ENCODE peak calls at places on chromosomes 16 and 17, in nine cellular contexts. W is SK-N-SH, A is PC-9, Z is lower leg skin, Q is body of pancreas, S is OCI-LY7, N is mucosa of descending colon, U is prostate gland, V is cardiac muscle cell. L is an unnamed sample.

GRCh38 chr17:17752822-17753448 is 71.7 kb downstream of the RAI1 start:
- DNase-seq in Z (no peak), S (peak), A (peak), W (no peak), U (no peak), V (no peak), Q (no peak), N (no peak), L (no peak)

GRCh38 chr16:67277294-67277998 is 1.9 kb upstream of the PLEKHG4 start:
- DNase-seq in U (no peak), W (no peak), Q (no peak), A (peak), Z (no peak), V (peak), N (peak), S (no peak), L (peak)

GRCh38 chr17:51585514-51586104 is 325.3 kb downstream of the UTP18 start:
- DNase-seq in N (no peak), W (peak), V (no peak), U (peak), A (no peak), Z (no peak), S (no peak), Q (peak), L (no peak)

GRCh38 chr16:4176794-4177438 is 60.7 kb upstream of the ADCY9 start:
- DNase-seq in A (peak), W (no peak), Q (no peak), Z (no peak), U (no peak), S (peak), V (peak), N (no peak), L (peak)

GRCh38 chr16:8931864-8932263 is 31.8 kb downstream of the USP7 start:
- DNase-seq in Q (peak), W (no peak), A (no peak), S (peak), U (peak), Z (no peak), V (peak), N (peak), L (peak)

GRCh38 chr16:84048871-84049270 is 6.3 kb upstream of the SLC38A8 start:
- DNase-seq in N (no peak), V (no peak), Q (peak), A (no peak), S (no peak), W (no peak), U (no peak), Z (no peak), L (no peak)

GRCh38 chr17:74569392-74570003 is 2.2 kb upstream of the CD300H start:
- DNase-seq in V (peak), N (no peak), Q (peak), S (no peak), Z (no peak), U (no peak), W (no peak), A (peak), L (peak)

GRCh38 chr16:10548404-10548803 is 32.0 kb downstream of the EMP2 start:
- DNase-seq in N (no peak), Z (no peak), A (no peak), U (no peak), Q (no peak), V (no peak), W (no peak), S (no peak), L (no peak)

GRCh38 chr17:80968602-80969029 is 23.0 kb upstream of the CHMP6 start:
- DNase-seq in Q (no peak), W (peak), N (peak), A (no peak), S (no peak), U (no peak), Z (no peak), V (peak), L (no peak)

GRCh38 chr17:64177346-64178010 is 47.5 kb upstream of the ERN1 start:
- DNase-seq in S (no peak), U (no peak), A (no peak), W (no peak), Q (no peak), V (no peak), Z (no peak), N (no peak), L (no peak)

GRCh38 chr17:9817086-9817485 is 4.8 kb downstream of the GSG1L2 start:
- DNase-seq in V (peak), N (no peak), U (peak), Z (no peak), W (peak), Q (peak), A (no peak), S (no peak), L (peak)

GRCh38 chr17:48577946-48578615 is at the start of gene HOXB4:
- DNase-seq in N (peak), Q (no peak), V (no peak), U (no peak), S (peak), Z (peak), A (no peak), W (no peak), L (peak)

GRCh38 chr16:65909310-65910050 is 457.0 kb upstream of the CDH5 start:
- DNase-seq in A (no peak), Q (no peak), Z (no peak), U (no peak), W (no peak), V (peak), S (peak), N (no peak), L (no peak)

GRCh38 chr17:79685121-79685520 is 45.6 kb upstream of the ENPP7 start:
- DNase-seq in V (no peak), S (no peak), W (no peak), N (no peak), Q (no peak), A (no peak), U (no peak), Z (no peak), L (no peak)

GRCh38 chr17:9002610-9003354 is 18.5 kb upstream of the NTN1 start:
- DNase-seq in N (peak), Q (peak), S (no peak), A (no peak), Z (peak), V (peak), W (peak), U (peak), L (no peak)

GRCh38 chr17:29140631-29141483 is 39.3 kb downstream of the MYO18A start:
- DNase-seq in S (peak), W (peak), U (no peak), V (peak), A (peak), Z (no peak), N (no peak), Q (no peak), L (no peak)

GRCh38 chr17:1577186-1577585 is 14.6 kb upstream of the PITPNA start:
- DNase-seq in A (no peak), V (peak), Q (peak), Z (peak), N (peak), U (peak), S (no peak), W (no peak), L (peak)

GRCh38 chr17:55273579-55274370 is 9.0 kb downstream of the HLF start:
- DNase-seq in Z (no peak), N (peak), W (peak), A (no peak), S (no peak), Q (peak), V (no peak), U (peak), L (no peak)

GRCh38 chr17:47883589-47884426 is 12.2 kb upstream of the SP2 start:
- DNase-seq in U (peak), S (no peak), Q (no peak), A (peak), Z (no peak), W (no peak), V (no peak), N (no peak), L (no peak)

GRCh38 chr16:85062303-85062702 is 34.7 kb downstream of the KIAA0513 start:
- DNase-seq in W (no peak), V (no peak), U (no peak), N (no peak), S (no peak), Q (no peak), A (no peak), Z (no peak), L (no peak)

GRCh38 chr17:74864866-74865395 is 5.2 kb upstream of the GRIN2C start:
- DNase-seq in A (peak), V (peak), S (peak), Z (peak), U (peak), Q (peak), W (peak), N (peak), L (peak)

GRCh38 chr16:55645986-55646385 is 9.8 kb upstream of the SLC6A2 start:
- DNase-seq in U (no peak), N (no peak), Z (peak), S (no peak), V (no peak), Q (no peak), W (no peak), A (no peak), L (no peak)

GRCh38 chr17:10741416-10742140 is 11.8 kb upstream of the TMEM220 start:
- DNase-seq in S (no peak), V (no peak), Q (no peak), W (no peak), A (no peak), U (no peak), N (no peak), Z (peak), L (no peak)

GRCh38 chr17:52383493-52384100 is 225.1 kb upstream of the CA10 start:
- DNase-seq in V (peak), U (peak), S (peak), W (peak), A (peak), Q (peak), Z (no peak), N (no peak), L (peak)

GRCh38 chr16:48161906-48162305 is 6.1 kb upstream of the ABCC12 start:
- DNase-seq in S (no peak), V (no peak), U (no peak), A (no peak), N (no peak), W (no peak), Q (no peak), Z (no peak), L (no peak)

GRCh38 chr16:27232061-27232841 is 28.9 kb downstream of the KDM8 start:
- DNase-seq in U (no peak), N (peak), S (peak), Z (no peak), A (no peak), W (no peak), V (no peak), Q (no peak), L (no peak)

GRCh38 chr16:71883849-71884638 is at the start of gene ZNF821:
- DNase-seq in U (peak), V (peak), W (peak), S (peak), Q (peak), N (peak), Z (peak), A (no peak), L (peak)

GRCh38 chr17:62720126-62720850 is 87.8 kb downstream of the MARCHF10 start:
- DNase-seq in S (no peak), W (no peak), N (no peak), U (no peak), Z (no peak), Q (no peak), V (no peak), A (peak), L (no peak)

GRCh38 chr17:66678827-66679226 is 156.1 kb upstream of the CACNG5 start:
- DNase-seq in V (no peak), Q (no peak), U (no peak), Z (no peak), W (no peak), S (no peak), N (no peak), A (no peak), L (no peak)

GRCh38 chr16:69930117-69930776 is 20.9 kb upstream of the CLEC18A start:
- DNase-seq in S (peak), U (peak), Z (no peak), N (peak), A (no peak), W (peak), Q (peak), V (peak), L (peak)

GRCh38 chr16:85238233-85238647 is 126.0 kb upstream of the CIBAR2 start:
- DNase-seq in U (no peak), V (peak), Z (peak), W (peak), Q (no peak), A (no peak), S (no peak), N (peak), L (peak)

GRCh38 chr17:11899494-11899893 is 97.8 kb downstream of the ZNF18 start:
- DNase-seq in N (no peak), W (peak), Z (no peak), A (no peak), V (peak), U (no peak), S (no peak), Q (no peak), L (no peak)

GRCh38 chr16:66549284-66550131 is at the start of gene TK2:
- DNase-seq in W (peak), N (peak), S (peak), U (peak), A (no peak), V (peak), Q (peak), Z (peak), L (peak)

GRCh38 chr16:19288872-19289799 is 3.6 kb downstream of the CLEC19A start:
- DNase-seq in U (no peak), Z (no peak), Q (no peak), A (no peak), S (no peak), N (no peak), V (no peak), W (no peak), L (no peak)

GRCh38 chr17:42520540-42520951 is 15.5 kb upstream of the NAGLU start:
- DNase-seq in Z (no peak), U (no peak), V (no peak), W (no peak), N (peak), Q (no peak), S (peak), A (no peak), L (no peak)
- H3K4me3 ChIP-seq in Z (no peak), U (no peak), V (no peak), W (peak), N (no peak), Q (no peak), S (no peak), A (no peak), L (no peak)

DNA sequence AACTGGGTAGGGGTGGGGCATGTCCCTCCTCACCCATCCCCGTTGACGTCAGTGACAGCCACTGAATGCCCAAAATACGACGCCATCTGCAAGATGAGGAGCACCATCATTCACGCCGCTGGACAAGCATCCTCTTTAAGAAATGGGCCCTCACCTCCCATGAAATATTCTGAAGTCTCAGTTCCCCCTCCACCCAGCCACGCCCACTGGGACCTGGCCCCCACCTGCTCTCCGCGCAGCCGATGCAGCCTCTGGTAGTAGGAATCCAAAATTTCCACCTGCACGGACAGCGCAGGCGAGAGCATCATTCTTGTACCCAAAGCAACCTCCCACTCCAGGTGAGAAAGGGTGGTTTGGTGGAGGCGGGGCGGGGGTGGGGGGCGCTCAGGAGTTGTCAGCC is 5.6 kb downstream of the ITGA2B start:
- DNase-seq in N (no peak), S (no peak), Z (no peak), V (no peak), U (no peak), A (no peak), Q (no peak), W (no peak), L (no peak)
- TF ChIP-seq CTCF in N (no peak), S (no peak), Z (no peak), V (no peak), U (no peak), A (no peak), Q (no peak), W (no peak), L (no peak)

GRCh38 chr16:1974157-1975070 is 2.6 kb downstream of the TBL3 start:
- DNase-seq in V (no peak), Q (no peak), A (no peak), W (no peak), U (no peak), Z (no peak), N (peak), S (no peak), L (no peak)
- H3K4me3 ChIP-seq in V (no peak), Q (no peak), A (no peak), W (no peak), U (no peak), Z (no peak), N (no peak), S (no peak), L (no peak)

GRCh38 chr17:20010099-20010863 is 1.1 kb downstream of the SPECC1 start:
- DNase-seq in V (peak), A (peak), S (no peak), W (peak), Q (peak), U (peak), Z (no peak), N (no peak), L (peak)
- TF ChIP-seq CTCF in V (peak), A (peak), S (peak), W (peak), Q (peak), U (peak), Z (no peak), N (no peak), L (peak)

GRCh38 chr17:36657763-36658490 is 56.5 kb downstream of the MRM1 start:
- DNase-seq in A (no peak), Z (no peak), S (no peak), V (peak), Q (no peak), N (peak), U (no peak), W (peak), L (no peak)

GRCh38 chr17:36661688-36662087 is 60.3 kb downstream of the MRM1 start:
- DNase-seq in A (no peak), V (no peak), W (no peak), Q (no peak), S (no peak), Z (no peak), N (no peak), U (no peak), L (no peak)

GRCh38 chr17:36661047-36661666 is 59.8 kb downstream of the MRM1 start:
- DNase-seq in V (no peak), A (no peak), Q (no peak), N (no peak), S (no peak), U (no peak), Z (no peak), W (peak), L (no peak)

GRCh38 chr17:36653374-36653773 is 52.0 kb downstream of the MRM1 start:
- DNase-seq in S (no peak), Z (no peak), A (no peak), V (no peak), Q (no peak), U (no peak), N (no peak), W (no peak), L (no peak)

DNA sequence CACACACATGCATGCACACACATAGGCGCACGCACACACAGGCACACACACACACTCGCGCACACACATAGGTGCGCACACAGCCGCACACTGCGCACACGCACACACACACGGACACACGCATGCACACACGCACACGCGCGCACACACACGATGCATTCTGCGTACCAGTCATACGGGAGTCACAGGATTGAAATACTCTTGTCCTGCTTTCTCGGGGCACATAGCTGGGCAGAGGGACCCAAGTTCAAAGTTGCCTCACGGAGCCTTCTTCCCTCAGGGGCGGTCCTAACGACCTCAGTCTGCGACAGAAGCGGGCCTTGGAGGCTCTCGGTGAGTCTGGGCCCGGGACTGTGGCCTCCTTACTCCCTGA is 56.0 kb downstream of the MRM1 start:
- DNase-seq in N (no peak), Z (no peak), Q (no peak), A (no peak), U (no peak), V (peak), W (no peak), S (no peak), L (no peak)
- H3K4me3 ChIP-seq in N (no peak), Z (no peak), Q (no peak), A (no peak), U (peak), V (peak), W (no peak), S (no peak), L (peak)

GRCh38 chr16:73047221-73047535 is 750 bp downstream of the ZFHX3 start:
- DNase-seq in U (no peak), V (peak), S (no peak), W (no peak), A (peak), Q (no peak), Z (no peak), N (no peak), L (no peak)

GRCh38 chr16:73049051-73049910 is 1.4 kb upstream of the ZFHX3 start:
- DNase-seq in N (no peak), V (no peak), W (no peak), Z (no peak), Q (no peak), A (no peak), U (no peak), S (no peak), L (no peak)

GRCh38 chr16:73046484-73047214 is 1.3 kb downstream of the ZFHX3 start:
- DNase-seq in U (no peak), N (no peak), S (no peak), W (no peak), V (no peak), A (peak), Q (no peak), Z (no peak), L (no peak)

GRCh38 chr16:73048292-73049050 is 543 bp upstream of the ZFHX3 start:
- DNase-seq in V (peak), W (peak), Q (peak), A (peak), Z (no peak), N (peak), S (no peak), U (peak), L (no peak)

GRCh38 chr16:73047536-73048291 is at the start of gene ZFHX3:
- DNase-seq in U (peak), N (peak), W (peak), Z (peak), A (peak), V (peak), S (peak), Q (peak), L (peak)
- TF ChIP-seq CTCF in U (no peak), N (no peak), W (no peak), Z (no peak), A (no peak), V (no peak), S (no peak), Q (peak), L (peak)